ENCODE peak calls at places on chromosomes 4 and X, in ten cellular contexts. One of them, this sample, is unnamed.

GRCh38 chr4:26087108-26087507 is 173.1 kb downstream of the SMIM20 start:
- DNase-seq in thyroid gland: no peak
- DNase-seq in esophagus squamous epithelium: no peak
- DNase-seq in HepG2: no peak
- DNase-seq in ovary: no peak
- DNase-seq in HCT116: no peak
- DNase-seq in spleen: no peak
- DNase-seq in endothelial cell of umbilical vein: no peak
- DNase-seq in K562: no peak
- DNase-seq in Peyer's patch: no peak
- DNase-seq in this sample: no peak

GRCh38 chr4:113540859-113541258 is 220.7 kb downstream of the CAMK2D start:
- DNase-seq in ovary: no peak
- DNase-seq in endothelial cell of umbilical vein: peak
- DNase-seq in esophagus squamous epithelium: no peak
- DNase-seq in HepG2: no peak
- DNase-seq in thyroid gland: no peak
- DNase-seq in spleen: no peak
- DNase-seq in K562: no peak
- DNase-seq in Peyer's patch: no peak
- DNase-seq in HCT116: peak
- DNase-seq in this sample: no peak

GRCh38 chr4:8647626-8648025 is 55.1 kb downstream of the CPZ start:
- DNase-seq in spleen: peak
- DNase-seq in HCT116: no peak
- DNase-seq in endothelial cell of umbilical vein: no peak
- DNase-seq in K562: no peak
- DNase-seq in ovary: peak
- DNase-seq in thyroid gland: peak
- DNase-seq in esophagus squamous epithelium: no peak
- DNase-seq in HepG2: no peak
- DNase-seq in Peyer's patch: no peak
- DNase-seq in this sample: no peak

GRCh38 chr4:127782025-127782274 is 172 bp upstream of the HSPA4L start:
- DNase-seq in K562: peak
- DNase-seq in HepG2: no peak
- DNase-seq in endothelial cell of umbilical vein: no peak
- DNase-seq in ovary: peak
- DNase-seq in esophagus squamous epithelium: no peak
- DNase-seq in thyroid gland: no peak
- DNase-seq in HCT116: peak
- DNase-seq in Peyer's patch: peak
- DNase-seq in spleen: peak
- DNase-seq in this sample: peak

GRCh38 chr4:3663791-3664190 is 102.4 kb upstream of the ADRA2C start:
- DNase-seq in spleen: no peak
- DNase-seq in Peyer's patch: no peak
- DNase-seq in HCT116: no peak
- DNase-seq in ovary: no peak
- DNase-seq in K562: no peak
- DNase-seq in thyroid gland: no peak
- DNase-seq in HepG2: no peak
- DNase-seq in endothelial cell of umbilical vein: no peak
- DNase-seq in esophagus squamous epithelium: no peak
- DNase-seq in this sample: no peak

GRCh38 chr4:94446386-94446785 is 5.4 kb upstream of the PDLIM5 start:
- DNase-seq in HepG2: no peak
- DNase-seq in endothelial cell of umbilical vein: no peak
- DNase-seq in HCT116: no peak
- DNase-seq in spleen: no peak
- DNase-seq in ovary: no peak
- DNase-seq in thyroid gland: no peak
- DNase-seq in esophagus squamous epithelium: no peak
- DNase-seq in Peyer's patch: no peak
- DNase-seq in K562: no peak
- DNase-seq in this sample: no peak

GRCh38 chr4:128068927-128069326 is 7.8 kb downstream of the LARP1B start:
- DNase-seq in spleen: no peak
- DNase-seq in HCT116: peak
- DNase-seq in Peyer's patch: no peak
- DNase-seq in HepG2: peak
- DNase-seq in K562: peak
- DNase-seq in ovary: no peak
- DNase-seq in endothelial cell of umbilical vein: peak
- DNase-seq in thyroid gland: no peak
- DNase-seq in esophagus squamous epithelium: no peak
- DNase-seq in this sample: no peak

GRCh38 chr4:86291180-86291579 is 68.7 kb downstream of the MAPK10 start:
- DNase-seq in esophagus squamous epithelium: no peak
- DNase-seq in Peyer's patch: no peak
- DNase-seq in endothelial cell of umbilical vein: no peak
- DNase-seq in HCT116: no peak
- DNase-seq in K562: no peak
- DNase-seq in HepG2: no peak
- DNase-seq in thyroid gland: no peak
- DNase-seq in ovary: no peak
- DNase-seq in spleen: no peak
- DNase-seq in this sample: no peak

GRCh38 chr4:92101609-92102231 is 202.0 kb upstream of the GRID2 start:
- DNase-seq in thyroid gland: no peak
- DNase-seq in HCT116: no peak
- DNase-seq in Peyer's patch: no peak
- DNase-seq in ovary: no peak
- DNase-seq in K562: no peak
- DNase-seq in spleen: no peak
- DNase-seq in endothelial cell of umbilical vein: no peak
- DNase-seq in HepG2: no peak
- DNase-seq in esophagus squamous epithelium: no peak
- DNase-seq in this sample: no peak

GRCh38 chr4:14180983-14181601 is 553.6 kb upstream of the BOD1L1 start:
- DNase-seq in esophagus squamous epithelium: no peak
- DNase-seq in HepG2: no peak
- DNase-seq in Peyer's patch: no peak
- DNase-seq in spleen: no peak
- DNase-seq in thyroid gland: no peak
- DNase-seq in HCT116: no peak
- DNase-seq in K562: no peak
- DNase-seq in ovary: no peak
- DNase-seq in endothelial cell of umbilical vein: peak
- DNase-seq in this sample: peak
- H3K27ac ChIP-seq in esophagus squamous epithelium: no peak
- H3K27ac ChIP-seq in HepG2: no peak
- H3K27ac ChIP-seq in Peyer's patch: no peak
- H3K27ac ChIP-seq in spleen: peak
- H3K27ac ChIP-seq in thyroid gland: no peak
- H3K27ac ChIP-seq in HCT116: no peak
- H3K27ac ChIP-seq in K562: no peak
- H3K27ac ChIP-seq in ovary: no peak
- H3K27ac ChIP-seq in endothelial cell of umbilical vein: peak
- H3K27ac ChIP-seq in this sample: no peak

DNA sequence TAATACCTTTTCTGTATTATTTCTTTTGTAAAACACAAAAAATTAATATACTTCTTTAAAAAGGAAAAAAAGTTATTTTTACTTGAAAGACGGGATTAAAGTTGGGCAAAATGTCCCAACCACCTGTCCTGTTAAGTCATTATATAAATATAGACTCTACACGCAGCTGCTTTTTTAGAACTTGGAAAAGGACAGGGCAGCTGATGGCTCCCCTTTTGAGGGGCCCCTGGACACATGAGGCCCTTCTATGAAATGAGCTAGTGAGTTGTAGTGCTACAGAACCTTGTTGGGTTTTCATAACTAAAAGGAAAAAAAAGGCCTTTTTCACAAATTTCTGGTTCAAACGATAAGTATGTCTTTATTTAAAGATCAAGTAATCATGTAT is 603 bp upstream of the BEX2 start:
- DNase-seq in K562: no peak
- DNase-seq in HepG2: no peak
- DNase-seq in ovary: no peak
- DNase-seq in Peyer's patch: no peak
- DNase-seq in endothelial cell of umbilical vein: no peak
- DNase-seq in thyroid gland: no peak
- DNase-seq in spleen: no peak
- DNase-seq in esophagus squamous epithelium: no peak
- DNase-seq in HCT116: no peak
- DNase-seq in this sample: no peak
- H3K4me3 ChIP-seq in K562: no peak
- H3K4me3 ChIP-seq in HepG2: no peak
- H3K4me3 ChIP-seq in ovary: no peak
- H3K4me3 ChIP-seq in Peyer's patch: no peak
- H3K4me3 ChIP-seq in endothelial cell of umbilical vein: no peak
- H3K4me3 ChIP-seq in thyroid gland: no peak
- H3K4me3 ChIP-seq in spleen: peak
- H3K4me3 ChIP-seq in esophagus squamous epithelium: no peak
- H3K4me3 ChIP-seq in HCT116: peak
- H3K4me3 ChIP-seq in this sample: no peak

GRCh38 chr4:2417196-2417764 is 1.2 kb downstream of the ZFYVE28 start:
- DNase-seq in HepG2: no peak
- DNase-seq in esophagus squamous epithelium: no peak
- DNase-seq in ovary: no peak
- DNase-seq in thyroid gland: peak
- DNase-seq in HCT116: no peak
- DNase-seq in endothelial cell of umbilical vein: peak
- DNase-seq in K562: peak
- DNase-seq in Peyer's patch: no peak
- DNase-seq in spleen: no peak
- DNase-seq in this sample: no peak

GRCh38 chr4:2416564-2417195 is 1.8 kb downstream of the ZFYVE28 start:
- DNase-seq in ovary: no peak
- DNase-seq in esophagus squamous epithelium: no peak
- DNase-seq in Peyer's patch: no peak
- DNase-seq in endothelial cell of umbilical vein: peak
- DNase-seq in spleen: peak
- DNase-seq in HCT116: no peak
- DNase-seq in thyroid gland: peak
- DNase-seq in K562: peak
- DNase-seq in HepG2: no peak
- DNase-seq in this sample: no peak

GRCh38 chr4:2419814-2420213 is 1.1 kb downstream of the CFAP99 start:
- DNase-seq in thyroid gland: no peak
- DNase-seq in spleen: peak
- DNase-seq in HCT116: no peak
- DNase-seq in ovary: no peak
- DNase-seq in endothelial cell of umbilical vein: no peak
- DNase-seq in HepG2: no peak
- DNase-seq in Peyer's patch: no peak
- DNase-seq in esophagus squamous epithelium: no peak
- DNase-seq in K562: no peak
- DNase-seq in this sample: no peak

GRCh38 chr4:2418652-2419571 is at the start of gene CFAP99:
- DNase-seq in endothelial cell of umbilical vein: peak
- DNase-seq in HepG2: peak
- DNase-seq in K562: peak
- DNase-seq in spleen: peak
- DNase-seq in esophagus squamous epithelium: peak
- DNase-seq in thyroid gland: peak
- DNase-seq in HCT116: peak
- DNase-seq in Peyer's patch: peak
- DNase-seq in ovary: peak
- DNase-seq in this sample: peak

DNA sequence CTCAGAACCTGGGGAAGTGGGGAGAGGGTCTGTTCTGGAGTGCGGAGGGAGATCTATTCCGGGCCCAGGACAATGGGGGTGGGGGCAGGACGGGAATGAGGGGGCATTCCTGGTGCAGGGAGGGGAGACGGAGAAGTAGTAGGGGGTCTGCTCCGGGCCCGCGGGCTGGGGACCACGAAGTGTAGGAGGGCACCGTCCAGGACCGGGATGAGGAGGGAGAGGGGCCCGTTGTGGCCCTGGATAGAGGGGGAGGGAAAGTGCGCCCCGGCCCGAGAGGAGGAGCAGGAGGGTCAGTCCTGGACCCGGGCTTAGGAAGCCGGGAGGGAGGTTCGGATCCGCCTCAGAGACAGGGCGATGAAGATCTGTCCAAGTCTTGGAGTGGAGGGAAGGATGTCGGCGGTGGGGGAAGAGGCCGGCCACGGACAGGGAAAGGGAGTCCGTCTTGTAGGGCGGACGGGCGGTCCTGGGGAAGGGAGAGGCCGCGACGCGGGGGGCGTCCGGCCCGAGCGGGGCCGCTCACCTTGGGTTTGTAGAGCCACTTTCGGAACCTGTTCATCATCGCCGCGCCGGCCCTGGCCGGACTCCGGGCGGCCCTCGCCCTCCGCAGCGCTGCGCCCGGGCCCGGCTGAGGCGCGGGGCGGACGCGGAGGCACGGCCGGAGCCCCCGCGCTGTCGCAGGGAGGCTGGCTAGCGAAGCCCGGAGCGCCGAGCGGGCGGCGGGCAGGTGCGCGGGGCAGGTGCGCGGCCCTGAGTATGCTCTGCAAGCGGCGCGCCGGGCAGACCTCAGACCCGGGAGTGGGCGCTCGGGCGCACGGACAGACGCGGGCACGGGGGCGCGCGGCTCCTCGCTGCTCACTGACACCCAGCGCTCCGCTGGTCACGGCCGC is at the start of gene ZFYVE28:
- DNase-seq in HepG2: no peak
- DNase-seq in ovary: no peak
- DNase-seq in HCT116: no peak
- DNase-seq in endothelial cell of umbilical vein: peak
- DNase-seq in esophagus squamous epithelium: no peak
- DNase-seq in thyroid gland: peak
- DNase-seq in K562: peak
- DNase-seq in spleen: peak
- DNase-seq in Peyer's patch: no peak
- DNase-seq in this sample: no peak
- TF ChIP-seq POLR2A in HepG2: no peak
- TF ChIP-seq POLR2A in ovary: no peak
- TF ChIP-seq POLR2A in HCT116: peak
- TF ChIP-seq POLR2A in endothelial cell of umbilical vein: peak
- TF ChIP-seq POLR2A in esophagus squamous epithelium: peak
- TF ChIP-seq POLR2A in thyroid gland: peak
- TF ChIP-seq POLR2A in K562: no peak
- TF ChIP-seq POLR2A in spleen: no peak
- TF ChIP-seq POLR2A in Peyer's patch: peak
- TF ChIP-seq POLR2A in this sample: no peak

DNA sequence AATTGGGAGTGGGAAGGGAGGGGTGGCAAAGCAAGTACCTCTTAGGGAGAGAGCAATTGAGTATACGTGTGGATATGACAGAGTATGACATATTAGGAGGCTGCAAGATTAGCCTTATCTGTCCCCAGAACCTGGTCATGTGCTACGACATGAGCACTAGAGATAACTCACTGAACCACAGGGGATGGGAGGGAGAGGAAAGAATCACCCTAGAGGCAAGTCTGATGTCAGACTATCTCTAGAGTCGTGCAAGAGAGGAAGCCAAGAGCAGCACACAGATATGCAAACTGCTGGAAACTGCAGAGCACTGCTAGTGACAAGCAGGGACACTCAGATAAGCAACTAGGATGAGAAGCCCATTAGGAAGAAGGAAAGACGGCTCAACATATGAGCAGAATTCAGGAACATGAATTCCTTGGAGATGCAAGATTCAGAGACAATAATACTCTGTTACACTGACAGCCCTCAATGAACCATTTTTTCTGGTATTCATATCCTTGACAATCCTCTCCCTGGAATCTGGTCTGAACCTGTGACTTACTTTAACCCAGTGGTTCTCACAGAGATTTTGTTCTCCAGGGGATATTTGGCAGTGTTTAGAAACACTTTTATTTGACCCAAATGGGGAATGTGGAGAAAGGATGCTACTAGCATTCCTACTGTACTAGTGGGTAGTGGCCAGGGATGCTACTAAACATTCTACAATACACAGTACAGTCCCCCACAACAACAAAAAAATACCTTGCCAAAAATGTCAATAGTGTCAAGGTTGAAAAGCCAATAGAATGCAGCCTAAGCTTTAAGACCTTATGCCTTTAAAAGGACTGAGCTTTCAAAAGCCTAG is 84.0 kb upstream of the BMP2K start:
- DNase-seq in endothelial cell of umbilical vein: no peak
- DNase-seq in thyroid gland: no peak
- DNase-seq in Peyer's patch: no peak
- DNase-seq in HepG2: no peak
- DNase-seq in K562: peak
- DNase-seq in HCT116: no peak
- DNase-seq in spleen: no peak
- DNase-seq in esophagus squamous epithelium: no peak
- DNase-seq in ovary: no peak
- DNase-seq in this sample: no peak
- H3K27ac ChIP-seq in endothelial cell of umbilical vein: no peak
- H3K27ac ChIP-seq in thyroid gland: no peak
- H3K27ac ChIP-seq in Peyer's patch: no peak
- H3K27ac ChIP-seq in HepG2: no peak
- H3K27ac ChIP-seq in K562: peak
- H3K27ac ChIP-seq in HCT116: no peak
- H3K27ac ChIP-seq in spleen: peak
- H3K27ac ChIP-seq in esophagus squamous epithelium: no peak
- H3K27ac ChIP-seq in ovary: no peak
- H3K27ac ChIP-seq in this sample: no peak